ENCODE peak calls at places on chromosomes 12 and 14, in eight cellular contexts. E is glomerular endothelial cell; U is caudate nucleus; W is NCI-H1092 treated with DMSO at 0.1 percent for 48 hours; I is stimulated activated CD8-positive, alpha-beta memory T cell treated with anti-CD3 and anti-CD28 coated beads, Interleukin-4, amount 100 ng/mL, for 1 hour; F is activated naive CD8-positive, alpha-beta T cell treated with anti-CD3 and anti-CD28 coated beads, Interleukin-2, amount 10 ng/mL, durations not matched to agents 7 days and 5 days; Z is stimulated activated CD4-positive, alpha-beta T cell treated with anti-CD3 and anti-CD28 coated beads, Interleukin-12 subunit alpha, Interleukin-12 subunit beta, amount 100 ng/mL, for 4 hours; K is AG09319. X is an unnamed sample.

GRCh38 chr12:54139030-54139429 is 49.8 kb downstream of the SMUG1 start:
- DNase-seq in E (no peak), U (no peak), W (no peak), I (no peak), F (no peak), Z (no peak), K (no peak), X (no peak)

GRCh38 chr14:21241218-21241819 is 27.9 kb downstream of the HNRNPC start:
- DNase-seq in E (peak), U (no peak), W (no peak), I (no peak), F (no peak), Z (no peak), K (no peak), X (no peak)

GRCh38 chr12:92649511-92650227 is 53.1 kb upstream of the PLEKHG7 start:
- DNase-seq in E (peak), U (peak), W (peak), I (peak), F (no peak), Z (peak), K (peak), X (peak)

GRCh38 chr14:65173973-65174693 is 71.8 kb upstream of the MAX start:
- DNase-seq in E (no peak), U (peak), W (no peak), I (no peak), F (no peak), Z (no peak), K (no peak), X (no peak)

GRCh38 chr12:99911076-99911475 is 73.7 kb downstream of the ANKS1B start:
- DNase-seq in E (no peak), U (no peak), W (no peak), I (no peak), F (no peak), Z (no peak), K (peak), X (no peak)

GRCh38 chr12:116361404-116362223 is 84.1 kb upstream of the MED13L start:
- DNase-seq in E (no peak), U (no peak), W (peak), I (no peak), F (no peak), Z (no peak), K (no peak), X (peak)

GRCh38 chr12:10941916-10942607 is 3.0 kb upstream of the TAS2R14 start:
- DNase-seq in E (no peak), U (no peak), W (no peak), I (no peak), F (no peak), Z (no peak), K (no peak), X (peak)

GRCh38 chr14:56119221-56119967 is 1.2 kb downstream of the PELI2 start:
- DNase-seq in E (no peak), U (peak), W (peak), I (no peak), F (peak), Z (peak), K (no peak), X (no peak)

GRCh38 chr14:77409131-77409533 is 14.2 kb downstream of the NOXRED1 start:
- DNase-seq in E (no peak), U (no peak), W (peak), I (no peak), F (no peak), Z (no peak), K (no peak), X (no peak)

GRCh38 chr14:99158646-99159165 is 113.3 kb downstream of the BCL11B start:
- DNase-seq in E (no peak), U (no peak), W (no peak), I (no peak), F (no peak), Z (no peak), K (no peak), X (no peak)

GRCh38 chr14:74049886-74050495 is 30.8 kb downstream of the BBOF1 start:
- DNase-seq in E (no peak), U (no peak), W (no peak), I (no peak), F (no peak), Z (no peak), K (no peak), X (no peak)

GRCh38 chr12:4037747-4038312 is 164.6 kb upstream of the PARP11 start:
- DNase-seq in E (peak), U (no peak), W (no peak), I (no peak), F (no peak), Z (no peak), K (no peak), X (no peak)

GRCh38 chr14:89598548-89599186 is 181.6 kb upstream of the FOXN3 start:
- DNase-seq in E (no peak), U (no peak), W (peak), I (no peak), F (no peak), Z (no peak), K (no peak), X (peak)

GRCh38 chr14:94019329-94019728 is 6.8 kb upstream of the OTUB2 start:
- DNase-seq in E (no peak), U (no peak), W (no peak), I (no peak), F (no peak), Z (no peak), K (no peak), X (no peak)

X was measured in MM.1S.